ENCODE peak calls at places on chromosome 15, in eight cellular contexts. M, U, F, L, X, D, S and Z are unnamed samples.

GRCh38 chr15:96629501-96629900 is 299.0 kb downstream of the NR2F2 start:
- DNase-seq in M (no peak), U (no peak), F (no peak), L (no peak), X (no peak), D (no peak), S (peak), Z (peak)

GRCh38 chr15:76235186-76235826 is 76.0 kb downstream of the ETFA start:
- DNase-seq in M (peak), U (no peak), F (no peak), L (peak), X (peak), D (peak), S (no peak), Z (no peak)

GRCh38 chr15:65339926-65340325 is 35.4 kb downstream of the RNU5B-1 start:
- DNase-seq in M (no peak), U (no peak), F (no peak), L (no peak), X (no peak), D (no peak), S (no peak), Z (no peak)

GRCh38 chr15:75731248-75732100 is 18.8 kb upstream of the CSPG4 start:
- DNase-seq in M (peak), U (no peak), F (peak), L (no peak), X (no peak), D (no peak), S (no peak), Z (no peak)

GRCh38 chr15:28921336-28921735 is 35.6 kb downstream of the APBA2 start:
- DNase-seq in M (no peak), U (no peak), F (no peak), L (no peak), X (no peak), D (no peak), S (no peak), Z (no peak)

GRCh38 chr15:83475551-83475950 is 28.4 kb downstream of the SH3GL3 start:
- DNase-seq in M (no peak), U (no peak), F (no peak), L (peak), X (peak), D (no peak), S (no peak), Z (no peak)

GRCh38 chr15:73988075-73988969 is 3.8 kb downstream of the STOML1 start:
- DNase-seq in M (peak), U (no peak), F (no peak), L (peak), X (no peak), D (peak), S (no peak), Z (no peak)

GRCh38 chr15:83012038-83012490 is 625 bp upstream of the C15orf40 start:
- DNase-seq in M (no peak), U (no peak), F (no peak), L (no peak), X (no peak), D (no peak), S (no peak), Z (no peak)

GRCh38 chr15:101242160-101242998 is 9.5 kb downstream of the CHSY1 start:
- DNase-seq in M (no peak), U (no peak), F (peak), L (peak), X (no peak), D (peak), S (no peak), Z (no peak)

GRCh38 chr15:99504071-99504822 is 61.5 kb upstream of the MEF2A start:
- DNase-seq in M (no peak), U (no peak), F (no peak), L (no peak), X (no peak), D (peak), S (no peak), Z (no peak)

GRCh38 chr15:101495334-101496197 is 6.1 kb upstream of the PCSK6 start:
- DNase-seq in M (no peak), U (no peak), F (no peak), L (no peak), X (no peak), D (no peak), S (no peak), Z (no peak)

GRCh38 chr15:29859981-29860745 is 37.9 kb upstream of the TJP1 start:
- DNase-seq in M (no peak), U (no peak), F (no peak), L (peak), X (no peak), D (no peak), S (no peak), Z (no peak)

GRCh38 chr15:101556273-101556672 is 66.8 kb upstream of the PCSK6 start:
- DNase-seq in M (no peak), U (no peak), F (no peak), L (no peak), X (no peak), D (no peak), S (no peak), Z (no peak)

GRCh38 chr15:89754361-89755154 is 3.5 kb upstream of the MESP1 start:
- DNase-seq in M (no peak), U (no peak), F (no peak), L (no peak), X (no peak), D (no peak), S (no peak), Z (no peak)

GRCh38 chr15:63332367-63333078 is 49.1 kb downstream of the CA12 start:
- DNase-seq in M (no peak), U (no peak), F (no peak), L (peak), X (no peak), D (no peak), S (no peak), Z (no peak)

GRCh38 chr15:55360256-55360655 is 41.2 kb downstream of the PIGB start:
- DNase-seq in M (no peak), U (no peak), F (no peak), L (no peak), X (no peak), D (no peak), S (no peak), Z (no peak)

GRCh38 chr15:54462511-54462913 is 484.3 kb downstream of the UNC13C start:
- DNase-seq in M (no peak), U (no peak), F (no peak), L (no peak), X (no peak), D (no peak), S (no peak), Z (no peak)

GRCh38 chr15:34610388-34610787 is 26.9 kb upstream of the GOLGA8B start:
- DNase-seq in M (no peak), U (no peak), F (no peak), L (no peak), X (peak), D (peak), S (no peak), Z (no peak)

GRCh38 chr15:70867911-70868467 is 14.0 kb upstream of the LARP6 start:
- DNase-seq in M (no peak), U (no peak), F (no peak), L (peak), X (peak), D (no peak), S (no peak), Z (no peak)

GRCh38 chr15:47988564-47988963 is 132.2 kb upstream of the SLC24A5 start:
- DNase-seq in M (no peak), U (no peak), F (no peak), L (no peak), X (no peak), D (no peak), S (no peak), Z (no peak)

GRCh38 chr15:57305009-57305408 is 71.3 kb upstream of the CGNL1 start:
- DNase-seq in M (no peak), U (no peak), F (no peak), L (no peak), X (no peak), D (no peak), S (no peak), Z (no peak)

GRCh38 chr15:85503151-85503797 is 122.9 kb downstream of the AKAP13 start:
- DNase-seq in M (no peak), U (no peak), F (no peak), L (no peak), X (no peak), D (no peak), S (no peak), Z (no peak)

GRCh38 chr15:52730163-52730562 is 51.0 kb upstream of the ATOSA start:
- DNase-seq in M (no peak), U (no peak), F (peak), L (peak), X (no peak), D (peak), S (no peak), Z (no peak)

GRCh38 chr15:95169701-95170459 is 938.5 kb downstream of the MCTP2 start:
- DNase-seq in M (no peak), U (no peak), F (no peak), L (no peak), X (peak), D (no peak), S (no peak), Z (no peak)

GRCh38 chr15:93088200-93088980 is 621 bp downstream of the RGMA start:
- DNase-seq in M (peak), U (peak), F (peak), L (peak), X (peak), D (no peak), S (no peak), Z (no peak)

GRCh38 chr15:86863226-86863915 is 783.7 kb downstream of the AGBL1 start:
- DNase-seq in M (no peak), U (no peak), F (no peak), L (peak), X (peak), D (no peak), S (no peak), Z (no peak)